ENCODE peak calls at places on chromosomes 13 and 19, in five cellular contexts. B is COR-L47, C is kidney, I is tibial artery, E is NCI-H1048. Q is an unnamed sample.

GRCh38 chr13:101423872-101424271 is 7.6 kb upstream of the NALCN start:
- DNase-seq in B (no peak), C (no peak), I (no peak), E (no peak), Q (no peak)

GRCh38 chr13:76820759-76821158 is 65.4 kb downstream of the KCTD12 start:
- DNase-seq in B (no peak), C (no peak), I (peak; percentile 77), E (no peak), Q (no peak)

GRCh38 chr13:50377726-50378270 is 362.6 kb downstream of the KCNRG start:
- DNase-seq in B (peak; percentile 15), C (no peak), I (no peak), E (no peak), Q (no peak)

GRCh38 chr13:96898855-96899254 is 95.4 kb downstream of the OXGR1 start:
- DNase-seq in B (no peak), C (no peak), I (no peak), E (no peak), Q (no peak)

GRCh38 chr13:77523834-77524728 is 11.4 kb upstream of the SCEL start:
- DNase-seq in B (no peak), C (no peak), I (no peak), E (no peak), Q (no peak)

GRCh38 chr19:44611812-44612295 is 1.5 kb upstream of the IGSF23 start:
- DNase-seq in B (peak; percentile 68), C (no peak), I (no peak), E (no peak), Q (no peak)

GRCh38 chr19:16920816-16921529 is 32.2 kb downstream of the F2RL3 start:
- DNase-seq in B (no peak), C (peak; percentile 64), I (no peak), E (no peak), Q (no peak)

GRCh38 chr13:34863360-34864135 is 78.5 kb upstream of the NBEA start:
- DNase-seq in B (no peak), C (no peak), I (no peak), E (no peak), Q (no peak)

GRCh38 chr13:99386495-99386894 is 79.3 kb upstream of the GPR183 start:
- DNase-seq in B (no peak), C (no peak), I (no peak), E (no peak), Q (no peak)

GRCh38 chr19:48350856-48351255 is 12.9 kb downstream of the TMEM143 start:
- DNase-seq in B (no peak), C (no peak), I (no peak), E (no peak), Q (no peak)

GRCh38 chr19:1131718-1132552 is 28.1 kb downstream of the GPX4 start:
- DNase-seq in B (no peak), C (peak; percentile 98), I (peak; percentile 92), E (peak; percentile 52), Q (peak; percentile 93)

GRCh38 chr13:34070006-34070405 is 252.1 kb downstream of the RFC3 start:
- DNase-seq in B (no peak), C (no peak), I (no peak), E (no peak), Q (no peak)

GRCh38 chr13:32581177-32581786 is 5.0 kb upstream of the PDS5B start:
- DNase-seq in B (no peak), C (no peak), I (no peak), E (no peak), Q (no peak)

GRCh38 chr13:43730642-43731041 is 56.1 kb downstream of the ENOX1 start:
- DNase-seq in B (no peak), C (peak; percentile 65), I (no peak), E (no peak), Q (peak; percentile 5)

GRCh38 chr13:50990540-50991506 is 81.2 kb downstream of the RNASEH2B start:
- DNase-seq in B (peak; percentile 36), C (no peak), I (no peak), E (no peak), Q (peak; percentile 21)

GRCh38 chr19:6536138-6536671 is 5.4 kb downstream of the TNFSF9 start:
- DNase-seq in B (peak; percentile 3), C (peak; percentile 78), I (no peak), E (peak; percentile 61), Q (peak; percentile 58)

GRCh38 chr13:35697281-35697680 is 220.8 kb upstream of the MAB21L1 start:
- DNase-seq in B (no peak), C (no peak), I (no peak), E (no peak), Q (no peak)

GRCh38 chr19:35088514-35088913 is 27.1 kb upstream of the FXYD3 start:
- DNase-seq in B (no peak), C (no peak), I (no peak), E (no peak), Q (no peak)

GRCh38 chr19:24032651-24033050 is 54.3 kb upstream of the ZNF254 start:
- DNase-seq in B (no peak), C (no peak), I (no peak), E (no peak), Q (peak; percentile 13)

GRCh38 chr19:40512473-40513344 is 45.9 kb downstream of the SPTBN4 start:
- DNase-seq in B (no peak), C (no peak), I (no peak), E (no peak), Q (no peak)

GRCh38 chr19:43723588-43723987 is 7.7 kb downstream of the IRGC start:
- DNase-seq in B (no peak), C (no peak), I (no peak), E (no peak), Q (no peak)

GRCh38 chr13:51252954-51253531 is 30.8 kb downstream of the FAM124A start:
- DNase-seq in B (no peak), C (no peak), I (no peak), E (no peak), Q (no peak)

GRCh38 chr13:23470706-23471610 is 37.5 kb upstream of the SACS start:
- DNase-seq in B (no peak), C (no peak), I (no peak), E (no peak), Q (no peak)

GRCh38 chr19:31962565-31962996 is 382.8 kb upstream of the ZNF507 start:
- DNase-seq in B (no peak), C (no peak), I (no peak), E (no peak), Q (no peak)

GRCh38 chr13:110262494-110262893 is 44.5 kb downstream of the COL4A1 start:
- DNase-seq in B (no peak), C (no peak), I (no peak), E (no peak), Q (no peak)

GRCh38 chr13:33172400-33172799 is 113.2 kb downstream of the STARD13 start:
- DNase-seq in B (no peak), C (no peak), I (no peak), E (no peak), Q (no peak)

GRCh38 chr13:48315981-48316380 is 12.4 kb downstream of the RB1 start:
- DNase-seq in B (no peak), C (no peak), I (no peak), E (no peak), Q (no peak)

GRCh38 chr19:38792250-38793111 is 3.5 kb downstream of the LGALS7B start:
- DNase-seq in B (no peak), C (peak; percentile 85), I (no peak), E (no peak), Q (peak; percentile 73)

GRCh38 chr19:409006-409514 is at the start of gene C2CD4C:
- DNase-seq in B (peak; percentile 43), C (peak; percentile 67), I (peak; percentile 50), E (no peak), Q (peak; percentile 20)

GRCh38 chr19:6091771-6092291 is 18.5 kb downstream of the RFX2 start:
- DNase-seq in B (no peak), C (no peak), I (no peak), E (no peak), Q (no peak)

Q was measured in left colon.